ENCODE peak calls at places on chromosomes 11 and 22, in five cellular contexts. One of them, this sample, is unnamed.

GRCh38 chr11:131056036-131056435 is 139.8 kb upstream of the SNX19 start:
- DNase-seq in AG09319: no peak
- DNase-seq in T-helper 1 cell: no peak
- DNase-seq in HFFc6: no peak
- DNase-seq in C1 segment of cervical spinal cord: no peak
- DNase-seq in this sample: no peak

GRCh38 chr22:37043828-37044538 is 7.6 kb upstream of the KCTD17 start:
- DNase-seq in HFFc6: peak
- DNase-seq in C1 segment of cervical spinal cord: no peak
- DNase-seq in T-helper 1 cell: no peak
- DNase-seq in AG09319: no peak
- DNase-seq in this sample: no peak

GRCh38 chr11:126607374-126607773 is 251.9 kb downstream of the ST3GAL4 start:
- DNase-seq in C1 segment of cervical spinal cord: no peak
- DNase-seq in T-helper 1 cell: no peak
- DNase-seq in AG09319: peak
- DNase-seq in HFFc6: peak
- DNase-seq in this sample: peak

GRCh38 chr11:74380746-74381439 is 17.3 kb downstream of the PGM2L1 start:
- DNase-seq in AG09319: no peak
- DNase-seq in HFFc6: no peak
- DNase-seq in T-helper 1 cell: no peak
- DNase-seq in C1 segment of cervical spinal cord: no peak
- DNase-seq in this sample: no peak

GRCh38 chr11:106012744-106013143 is 9.3 kb downstream of the MSANTD4 start:
- DNase-seq in AG09319: no peak
- DNase-seq in T-helper 1 cell: no peak
- DNase-seq in HFFc6: peak
- DNase-seq in C1 segment of cervical spinal cord: no peak
- DNase-seq in this sample: peak

GRCh38 chr11:62324738-62325556 is 12.3 kb upstream of the ASRGL1 start:
- DNase-seq in C1 segment of cervical spinal cord: no peak
- DNase-seq in HFFc6: peak
- DNase-seq in T-helper 1 cell: peak
- DNase-seq in AG09319: no peak
- DNase-seq in this sample: peak

GRCh38 chr11:105073486-105074200 is 28.5 kb upstream of the CARD16 start:
- DNase-seq in HFFc6: no peak
- DNase-seq in C1 segment of cervical spinal cord: no peak
- DNase-seq in AG09319: no peak
- DNase-seq in T-helper 1 cell: no peak
- DNase-seq in this sample: no peak

GRCh38 chr11:107606122-107606521 is 15.2 kb downstream of the ELMOD1 start:
- DNase-seq in C1 segment of cervical spinal cord: no peak
- DNase-seq in HFFc6: no peak
- DNase-seq in T-helper 1 cell: no peak
- DNase-seq in AG09319: no peak
- DNase-seq in this sample: no peak

GRCh38 chr11:104653011-104653806 is 245.1 kb downstream of the CASP12 start:
- DNase-seq in C1 segment of cervical spinal cord: no peak
- DNase-seq in HFFc6: no peak
- DNase-seq in AG09319: no peak
- DNase-seq in T-helper 1 cell: no peak
- DNase-seq in this sample: no peak

GRCh38 chr11:69553416-69554357 is 72.2 kb downstream of the LINC01488 start:
- DNase-seq in C1 segment of cervical spinal cord: no peak
- DNase-seq in AG09319: no peak
- DNase-seq in HFFc6: no peak
- DNase-seq in T-helper 1 cell: no peak
- DNase-seq in this sample: no peak

GRCh38 chr22:28052818-28053217 is 133.8 kb upstream of the PITPNB start:
- DNase-seq in AG09319: no peak
- DNase-seq in T-helper 1 cell: no peak
- DNase-seq in HFFc6: no peak
- DNase-seq in C1 segment of cervical spinal cord: no peak
- DNase-seq in this sample: no peak

GRCh38 chr22:48972979-48973693 is 854.5 kb downstream of the BRD1 start:
- DNase-seq in HFFc6: no peak
- DNase-seq in C1 segment of cervical spinal cord: no peak
- DNase-seq in T-helper 1 cell: no peak
- DNase-seq in AG09319: no peak
- DNase-seq in this sample: no peak

GRCh38 chr11:58392741-58393140 is 13.9 kb downstream of the OR5B3 start:
- DNase-seq in AG09319: no peak
- DNase-seq in T-helper 1 cell: no peak
- DNase-seq in HFFc6: no peak
- DNase-seq in C1 segment of cervical spinal cord: no peak
- DNase-seq in this sample: no peak

GRCh38 chr11:19595840-19596751 is 116.5 kb upstream of the NAV2 start:
- DNase-seq in HFFc6: peak
- DNase-seq in T-helper 1 cell: no peak
- DNase-seq in AG09319: no peak
- DNase-seq in C1 segment of cervical spinal cord: no peak
- DNase-seq in this sample: peak

GRCh38 chr22:31119026-31119717 is 3.6 kb upstream of the INPP5J start:
- DNase-seq in AG09319: no peak
- DNase-seq in C1 segment of cervical spinal cord: no peak
- DNase-seq in T-helper 1 cell: no peak
- DNase-seq in HFFc6: no peak
- DNase-seq in this sample: no peak

GRCh38 chr11:44658451-44658850 is 68.3 kb upstream of the TSPAN18 start:
- DNase-seq in AG09319: no peak
- DNase-seq in C1 segment of cervical spinal cord: no peak
- DNase-seq in T-helper 1 cell: no peak
- DNase-seq in HFFc6: peak
- DNase-seq in this sample: no peak

GRCh38 chr11:47915407-47916137 is 64.8 kb upstream of the PTPRJ start:
- DNase-seq in C1 segment of cervical spinal cord: no peak
- DNase-seq in T-helper 1 cell: peak
- DNase-seq in AG09319: no peak
- DNase-seq in HFFc6: no peak
- DNase-seq in this sample: no peak

GRCh38 chr11:34432822-34433221 is 5.9 kb upstream of the CAT start:
- DNase-seq in HFFc6: no peak
- DNase-seq in AG09319: no peak
- DNase-seq in C1 segment of cervical spinal cord: no peak
- DNase-seq in T-helper 1 cell: no peak
- DNase-seq in this sample: no peak

GRCh38 chr11:73795925-73796632 is 8.4 kb downstream of the MRPL48 start:
- DNase-seq in AG09319: no peak
- DNase-seq in T-helper 1 cell: no peak
- DNase-seq in HFFc6: no peak
- DNase-seq in C1 segment of cervical spinal cord: peak
- DNase-seq in this sample: no peak

GRCh38 chr22:31750365-31751284 is 693 bp upstream of the PRR14L start:
- DNase-seq in AG09319: no peak
- DNase-seq in T-helper 1 cell: no peak
- DNase-seq in C1 segment of cervical spinal cord: no peak
- DNase-seq in HFFc6: no peak
- DNase-seq in this sample: no peak

GRCh38 chr22:49603016-49603415 is 224.7 kb downstream of the BRD1 start:
- DNase-seq in HFFc6: no peak
- DNase-seq in AG09319: no peak
- DNase-seq in T-helper 1 cell: no peak
- DNase-seq in C1 segment of cervical spinal cord: no peak
- DNase-seq in this sample: no peak

GRCh38 chr11:132604446-132604845 is 927.9 kb downstream of the OPCML start:
- DNase-seq in HFFc6: peak
- DNase-seq in AG09319: no peak
- DNase-seq in T-helper 1 cell: no peak
- DNase-seq in C1 segment of cervical spinal cord: no peak
- DNase-seq in this sample: no peak

GRCh38 chr11:134386945-134387344 is 25.1 kb downstream of the B3GAT1 start:
- DNase-seq in C1 segment of cervical spinal cord: no peak
- DNase-seq in HFFc6: no peak
- DNase-seq in T-helper 1 cell: no peak
- DNase-seq in AG09319: no peak
- DNase-seq in this sample: no peak

GRCh38 chr11:3073029-3073435 is 15.8 kb upstream of the CARS1 start:
- DNase-seq in T-helper 1 cell: no peak
- DNase-seq in C1 segment of cervical spinal cord: no peak
- DNase-seq in AG09319: peak
- DNase-seq in HFFc6: no peak
- DNase-seq in this sample: peak

GRCh38 chr11:22192289-22192641 is 620 bp upstream of the ANO5 start:
- DNase-seq in T-helper 1 cell: no peak
- DNase-seq in C1 segment of cervical spinal cord: no peak
- DNase-seq in HFFc6: no peak
- DNase-seq in AG09319: no peak
- DNase-seq in this sample: no peak

GRCh38 chr11:9955387-9955786 is 291.5 kb downstream of the SWAP70 start:
- DNase-seq in T-helper 1 cell: no peak
- DNase-seq in HFFc6: peak
- DNase-seq in C1 segment of cervical spinal cord: no peak
- DNase-seq in AG09319: no peak
- DNase-seq in this sample: no peak

GRCh38 chr11:35040221-35040942 is 98.6 kb upstream of the CD44 start:
- DNase-seq in C1 segment of cervical spinal cord: no peak
- DNase-seq in AG09319: no peak
- DNase-seq in HFFc6: peak
- DNase-seq in T-helper 1 cell: peak
- DNase-seq in this sample: peak

GRCh38 chr11:132072044-132072879 is 701.8 kb downstream of the NTM start:
- DNase-seq in T-helper 1 cell: no peak
- DNase-seq in HFFc6: peak
- DNase-seq in C1 segment of cervical spinal cord: no peak
- DNase-seq in AG09319: peak
- DNase-seq in this sample: peak

GRCh38 chr22:32823024-32823730 is 21.7 kb downstream of the TIMP3 start:
- DNase-seq in AG09319: no peak
- DNase-seq in T-helper 1 cell: no peak
- DNase-seq in HFFc6: no peak
- DNase-seq in C1 segment of cervical spinal cord: no peak
- DNase-seq in this sample: no peak

GRCh38 chr11:58503361-58503856 is 4.5 kb downstream of the OR5B21 start:
- DNase-seq in AG09319: no peak
- DNase-seq in C1 segment of cervical spinal cord: no peak
- DNase-seq in HFFc6: no peak
- DNase-seq in T-helper 1 cell: no peak
- DNase-seq in this sample: no peak

GRCh38 chr22:43508489-43508888 is 96.7 kb downstream of the MPPED1 start:
- DNase-seq in AG09319: no peak
- DNase-seq in T-helper 1 cell: no peak
- DNase-seq in HFFc6: no peak
- DNase-seq in C1 segment of cervical spinal cord: no peak
- DNase-seq in this sample: no peak

GRCh38 chr22:31488988-31489617 is 539 bp downstream of the EIF4ENIF1 start:
- DNase-seq in C1 segment of cervical spinal cord: no peak
- DNase-seq in T-helper 1 cell: peak
- DNase-seq in AG09319: no peak
- DNase-seq in HFFc6: no peak
- DNase-seq in this sample: no peak

GRCh38 chr11:199004-199581 is 6.2 kb downstream of the SCGB1C1 start:
- DNase-seq in C1 segment of cervical spinal cord: no peak
- DNase-seq in AG09319: no peak
- DNase-seq in HFFc6: no peak
- DNase-seq in T-helper 1 cell: no peak
- DNase-seq in this sample: no peak